ENCODE peak calls at places on chromosomes 16 and 17, in seven cellular contexts. M is WERI-Rb-1; Y is hippocampal formation; W is non-pigmented ciliary epithelial cell; G is activated CD4-positive, alpha-beta T cell treated with anti-CD3 and anti-CD28 coated beads for 48 hours; N is pulmonary artery endothelial cell; F is tibial artery. I is an unnamed sample.

GRCh38 chr17:9021985-9022552 is 759 bp downstream of the NTN1 start:
- DNase-seq in G (no peak), F (no peak), M (peak), W (no peak), Y (no peak), N (no peak), I (peak)

GRCh38 chr17:36736201-36737156 is 135.1 kb downstream of the MRM1 start:
- DNase-seq in W (no peak), F (no peak), M (no peak), Y (peak), G (no peak), N (no peak), I (no peak)

GRCh38 chr16:54175552-54176375 is 110.8 kb downstream of the IRX3 start:
- DNase-seq in M (no peak), Y (no peak), G (no peak), W (peak), N (no peak), F (no peak), I (no peak)

GRCh38 chr16:76696876-76697275 is 419.7 kb downstream of the CNTNAP4 start:
- DNase-seq in G (no peak), W (no peak), F (no peak), N (no peak), Y (peak), M (no peak), I (no peak)

GRCh38 chr16:73042807-73043206 is 5.1 kb downstream of the ZFHX3 start:
- DNase-seq in M (no peak), F (peak), G (no peak), Y (no peak), N (no peak), W (no peak), I (no peak)

GRCh38 chr17:31740611-31741082 is 118.4 kb downstream of the COPRS start:
- DNase-seq in M (no peak), N (no peak), W (peak), F (no peak), Y (no peak), G (no peak), I (no peak)

GRCh38 chr17:55314784-55315491 is 50.2 kb downstream of the HLF start:
- DNase-seq in M (no peak), N (no peak), W (no peak), Y (no peak), G (peak), F (no peak), I (no peak)

GRCh38 chr16:51949260-51949659 is 597.7 kb downstream of the TOX3 start:
- DNase-seq in G (no peak), Y (no peak), N (no peak), M (no peak), W (no peak), F (no peak), I (no peak)

GRCh38 chr16:4298761-4299522 is 16.9 kb upstream of the GLIS2 start:
- DNase-seq in W (peak), G (no peak), N (peak), F (no peak), M (peak), Y (no peak), I (peak)

GRCh38 chr17:44736551-44737240 is 22.1 kb upstream of the ADAM11 start:
- DNase-seq in F (no peak), N (no peak), W (no peak), Y (no peak), M (no peak), G (no peak), I (no peak)

GRCh38 chr17:28347261-28347891 is 10.0 kb downstream of the POLDIP2 start:
- DNase-seq in W (peak), N (peak), Y (no peak), F (no peak), G (no peak), M (no peak), I (no peak)

I was measured in GM13976.